ENCODE peak calls at places on chromosome 17, in eight cellular contexts. T is ovary, K is PC-9, P is progenitor cell of endocrine pancreas, E is GM23248, D is H4, S is tibial artery, O is neural progenitor cell. J is an unnamed sample.
A peak's percentile ranks its signal among the peaks of the same experiment; 100 is the strongest.

GRCh38 chr17:46031440-46031839 is 32.4 kb downstream of the STH start:
- DNase-seq in T (peak; percentile 35), K (no peak), P (no peak), E (no peak), D (no peak), S (no peak), O (no peak), J (no peak)

GRCh38 chr17:73349138-73349537 is 37.3 kb upstream of the CDC42EP4 start:
- DNase-seq in T (no peak), K (no peak), P (no peak), E (no peak), D (no peak), S (no peak), O (peak; percentile 86), J (no peak)

GRCh38 chr17:9900744-9901143 is 4.3 kb downstream of the RCVRN start:
- DNase-seq in T (no peak), K (no peak), P (no peak), E (peak; percentile 80), D (no peak), S (no peak), O (no peak), J (no peak)

GRCh38 chr17:36849871-36850348 is 87.4 kb upstream of the LHX1 start:
- DNase-seq in T (no peak), K (no peak), P (no peak), E (peak; percentile 66), D (peak; percentile 83), S (no peak), O (peak; percentile 40), J (no peak)

GRCh38 chr17:8117980-8118768 is at the start of gene ALOXE3:
- DNase-seq in T (peak; percentile 56), K (peak; percentile 83), P (no peak), E (peak; percentile 92), D (no peak), S (no peak), O (peak; percentile 59), J (no peak)

GRCh38 chr17:53470626-53471025 is 352.1 kb upstream of the KIF2B start:
- DNase-seq in T (no peak), K (no peak), P (no peak), E (no peak), D (no peak), S (no peak), O (no peak), J (no peak)

GRCh38 chr17:63696381-63696961 is 3.5 kb downstream of the LIMD2 start:
- DNase-seq in T (no peak), K (no peak), P (no peak), E (peak; percentile 60), D (peak; percentile 59), S (no peak), O (peak; percentile 75), J (no peak)

GRCh38 chr17:79160980-79161621 is 86.5 kb downstream of the ENGASE start:
- DNase-seq in T (no peak), K (no peak), P (no peak), E (no peak), D (peak; percentile 79), S (no peak), O (no peak), J (no peak)

GRCh38 chr17:75457047-75457654 is 716 bp downstream of the TMEM94 start:
- DNase-seq in T (peak; percentile 68), K (no peak), P (no peak), E (peak; percentile 73), D (no peak), S (no peak), O (peak; percentile 73), J (no peak)

GRCh38 chr17:44623070-44623725 is 33.1 kb upstream of the MEIOC start:
- DNase-seq in T (no peak), K (no peak), P (no peak), E (no peak), D (no peak), S (no peak), O (no peak), J (no peak)

GRCh38 chr17:17929655-17930380 is 42.4 kb downstream of the TOM1L2 start:
- DNase-seq in T (no peak), K (no peak), P (no peak), E (peak; percentile 40), D (no peak), S (no peak), O (no peak), J (no peak)